ENCODE peak calls at places on chromosomes 16 and 17, in seven cellular contexts. A is mesenchymal stem cell, R is mesendoderm, V is IMR-90, U is H9, N is H1, G is trophoblast cell. P is an unnamed sample.

GRCh38 chr17:51455931-51456330 is 195.6 kb downstream of the UTP18 start:
- DNase-seq in G (no peak), V (no peak), A (no peak), N (no peak), R (no peak), U (no peak), P (no peak)

GRCh38 chr17:43312011-43312410 is 78.2 kb upstream of the RNU2-1 start:
- DNase-seq in U (no peak), V (no peak), N (no peak), G (no peak), R (no peak), A (no peak), P (no peak)

GRCh38 chr17:1592751-1593629 is 30.4 kb upstream of the PITPNA start:
- DNase-seq in U (no peak), N (no peak), A (no peak), V (no peak), R (no peak), G (no peak), P (no peak)

GRCh38 chr16:59192551-59193199 is 458.6 kb upstream of the GOT2 start:
- DNase-seq in U (peak; percentile 68), N (no peak), A (peak; percentile 6), V (peak; percentile 11), R (peak; percentile 65), G (peak; percentile 6), P (peak; percentile 40)

GRCh38 chr17:3647769-3648540 is 11.4 kb downstream of the CTNS start:
- DNase-seq in G (peak; percentile 81), U (peak; percentile 85), N (no peak), V (peak; percentile 55), A (peak; percentile 60), R (peak; percentile 71), P (no peak)

GRCh38 chr17:3944485-3945388 is 19.5 kb downstream of the ATP2A3 start:
- DNase-seq in G (peak; percentile 73), V (peak; percentile 26), U (peak; percentile 91), A (peak; percentile 73), R (peak; percentile 81), N (peak; percentile 50), P (peak; percentile 82)

GRCh38 chr16:69632836-69633235 is 67.1 kb downstream of the NFAT5 start:
- DNase-seq in R (no peak), N (no peak), A (no peak), U (no peak), G (no peak), V (no peak), P (no peak)

GRCh38 chr16:46709464-46709863 is 20.0 kb downstream of the ORC6 start:
- DNase-seq in R (no peak), U (no peak), V (no peak), N (no peak), G (no peak), A (no peak), P (no peak)

GRCh38 chr16:81723098-81723723 is 55.9 kb upstream of the PLCG2 start:
- DNase-seq in G (peak; percentile 94), V (peak; percentile 80), U (no peak), A (peak; percentile 85), R (peak; percentile 87), N (no peak), P (peak; percentile 82)

GRCh38 chr16:3945751-3946603 is 65.5 kb upstream of the CREBBP start:
- DNase-seq in R (peak; percentile 37), V (peak; percentile 99), N (no peak), U (no peak), A (peak; percentile 96), G (peak; percentile 63), P (no peak)

GRCh38 chr17:60094754-60095153 is 16.0 kb upstream of the HEATR6 start:
- DNase-seq in A (no peak), G (no peak), U (no peak), R (no peak), N (no peak), V (no peak), P (no peak)
- H2AK5ac ChIP-seq in A (no peak overlapping the region), G (no peak overlapping the region), U (no peak overlapping the region), R (no peak overlapping the region), N (no peak overlapping the region), V (no peak overlapping the region), P (no peak overlapping the region)

GRCh38 chr17:48240562-48241130 is 133.1 kb downstream of the SNX11 start:
- DNase-seq in N (no peak), V (peak; percentile 11), G (no peak), A (peak; percentile 54), R (peak; percentile 42), U (no peak), P (no peak)
- H4K8ac ChIP-seq in N (no peak overlapping the region), V (no peak overlapping the region), G (no peak overlapping the region), A (peak overlapping the region; percentile 69), R (no peak overlapping the region), U (no peak overlapping the region), P (no peak overlapping the region)

GRCh38 chr17:9959377-9959981 is 54.4 kb upstream of the RCVRN start:
- DNase-seq in N (peak; percentile 47), G (no peak), V (peak; percentile 49), R (peak; percentile 80), U (peak; percentile 88), A (peak; percentile 54), P (peak; percentile 67)
- H2AK5ac ChIP-seq in N (no peak overlapping the region), G (no peak overlapping the region), V (no peak overlapping the region), R (no peak overlapping the region), U (no peak overlapping the region), A (no peak overlapping the region), P (no peak overlapping the region)

GRCh38 chr17:22512057-22512456 is 819.7 kb downstream of the KCNJ18 start:
- DNase-seq in N (no peak), V (no peak), G (no peak), R (no peak), A (no peak), U (no peak), P (no peak)

GRCh38 chr17:22512506-22512905 is 820.2 kb downstream of the KCNJ18 start:
- DNase-seq in U (no peak), V (no peak), N (no peak), A (no peak), G (no peak), R (no peak), P (no peak)

GRCh38 chr17:22512997-22513538 is 820.7 kb downstream of the KCNJ18 start:
- DNase-seq in G (no peak), R (no peak), V (no peak), N (no peak), U (no peak), A (no peak), P (no peak)

GRCh38 chr17:22510504-22510903 is 818.2 kb downstream of the KCNJ18 start:
- DNase-seq in A (no peak), U (no peak), G (no peak), N (no peak), R (no peak), V (no peak), P (no peak)

DNA sequence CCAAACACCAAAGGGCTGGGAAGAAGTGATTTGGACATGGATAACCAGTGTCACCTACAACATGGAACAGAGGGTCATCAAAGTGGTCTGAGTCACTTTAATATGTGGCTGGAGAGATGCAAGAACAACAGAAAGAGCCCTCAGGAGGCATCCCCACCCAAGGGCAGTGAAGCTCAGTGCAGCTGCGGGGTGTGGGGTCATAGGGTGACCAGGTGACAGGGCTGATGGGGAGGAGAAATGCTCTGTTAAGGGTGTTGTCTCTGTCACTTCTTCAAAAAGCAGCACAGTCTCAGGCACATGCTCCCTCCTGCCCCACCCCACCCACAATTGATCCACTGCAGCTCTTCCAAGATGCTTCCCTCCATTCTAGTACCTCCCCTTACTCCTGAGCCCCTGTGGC is 819.1 kb downstream of the KCNJ18 start:
- DNase-seq in G (no peak), U (no peak), V (no peak), N (no peak), A (no peak), R (no peak), P (no peak)
- H4K8ac ChIP-seq in G (no peak overlapping the region), U (no peak overlapping the region), V (no peak overlapping the region), N (no peak overlapping the region), A (no peak overlapping the region), R (no peak overlapping the region), P (no peak overlapping the region)

P was measured in neuronal stem cell.